ENCODE peak calls at places on chromosomes 2 and 18, in eight cellular contexts. G, V, T, K, O, W, E and B are unnamed samples.

GRCh38 chr2:95287336-95287735 is 9.8 kb upstream of the KCNIP3 start:
- DNase-seq in G (no peak), V (no peak), T (no peak), K (no peak), O (no peak), W (no peak), E (no peak), B (no peak)

GRCh38 chr18:74497308-74497640 is 1.1 kb downstream of the CNDP2 start:
- DNase-seq in G (no peak), V (no peak), T (peak; percentile 10), K (no peak), O (no peak), W (no peak), E (no peak), B (no peak)

GRCh38 chr2:236642584-236643291 is 73.1 kb downstream of the ACKR3 start:
- DNase-seq in G (no peak), V (peak; percentile 62), T (peak; percentile 90), K (peak; percentile 99), O (no peak), W (no peak), E (no peak), B (peak; percentile 93)

GRCh38 chr2:173049732-173050314 is 25.8 kb upstream of the MAP3K20 start:
- DNase-seq in G (no peak), V (no peak), T (peak; percentile 7), K (no peak), O (no peak), W (no peak), E (no peak), B (no peak)

GRCh38 chr2:98293931-98294687 is 52.1 kb upstream of the CNGA3 start:
- DNase-seq in G (no peak), V (no peak), T (no peak), K (no peak), O (no peak), W (no peak), E (no peak), B (no peak)

GRCh38 chr2:20565623-20566236 is 85.2 kb downstream of the HS1BP3 start:
- DNase-seq in G (no peak), V (peak; percentile 62), T (no peak), K (no peak), O (no peak), W (no peak), E (no peak), B (no peak)

GRCh38 chr2:234483568-234484251 is 13.2 kb downstream of the ARL4C start:
- DNase-seq in G (peak; percentile 65), V (no peak), T (peak; percentile 18), K (peak; percentile 16), O (no peak), W (peak; percentile 78), E (no peak), B (no peak)

GRCh38 chr18:29309352-29309751 is 1132.4 kb upstream of the CDH2 start:
- DNase-seq in G (no peak), V (no peak), T (no peak), K (no peak), O (no peak), W (no peak), E (no peak), B (no peak)

GRCh38 chr2:16187517-16187887 is 247.2 kb downstream of the MYCN start:
- DNase-seq in G (no peak), V (peak; percentile 3), T (no peak), K (no peak), O (no peak), W (no peak), E (no peak), B (no peak)

GRCh38 chr18:3012306-3012919 is 531 bp downstream of the LPIN2 start:
- DNase-seq in G (peak; percentile 42), V (no peak), T (peak; percentile 48), K (peak; percentile 32), O (no peak), W (peak; percentile 45), E (no peak), B (no peak)

GRCh38 chr2:42492691-42493467 is 903 bp downstream of the KCNG3 start:
- DNase-seq in G (peak; percentile 8), V (no peak), T (no peak), K (no peak), O (no peak), W (peak; percentile 35), E (no peak), B (no peak)

GRCh38 chr2:202778217-202778616 is 93.3 kb downstream of the ICA1L start:
- DNase-seq in G (no peak), V (no peak), T (no peak), K (no peak), O (no peak), W (no peak), E (no peak), B (no peak)

GRCh38 chr2:38620282-38620977 is 17.7 kb upstream of the HNRNPLL start:
- DNase-seq in G (no peak), V (no peak), T (no peak), K (peak; percentile 67), O (no peak), W (no peak), E (no peak), B (no peak)

GRCh38 chr2:148721991-148722777 is 77.6 kb downstream of the EPC2 start:
- DNase-seq in G (no peak), V (no peak), T (no peak), K (peak; percentile 64), O (no peak), W (no peak), E (no peak), B (no peak)

GRCh38 chr2:2644040-2644439 is 313.0 kb upstream of the MYT1L start:
- DNase-seq in G (no peak), V (no peak), T (no peak), K (no peak), O (no peak), W (no peak), E (no peak), B (no peak)

GRCh38 chr18:48826271-48826670 is 124.5 kb downstream of the SMAD7 start:
- DNase-seq in G (no peak), V (no peak), T (no peak), K (no peak), O (no peak), W (no peak), E (no peak), B (no peak)

GRCh38 chr2:14994721-14995120 is 362.2 kb downstream of the LRATD1 start:
- DNase-seq in G (no peak), V (no peak), T (no peak), K (no peak), O (no peak), W (no peak), E (no peak), B (no peak)

GRCh38 chr18:47187721-47188120 is 11.6 kb upstream of the IER3IP1 start:
- DNase-seq in G (no peak), V (no peak), T (no peak), K (no peak), O (no peak), W (no peak), E (no peak), B (no peak)

GRCh38 chr2:677056-677949 is at the start of gene TMEM18:
- DNase-seq in G (no peak), V (peak; percentile 97), T (peak; percentile 98), K (peak; percentile 99), O (peak; percentile 95), W (peak; percentile 86), E (peak; percentile 88), B (peak; percentile 99)

GRCh38 chr2:151381266-151381665 is 23.9 kb downstream of the TNFAIP6 start:
- DNase-seq in G (no peak), V (no peak), T (no peak), K (peak; percentile 79), O (no peak), W (no peak), E (no peak), B (no peak)

GRCh38 chr2:186410802-186411201 is 75.3 kb upstream of the ZC3H15 start:
- DNase-seq in G (no peak), V (no peak), T (no peak), K (no peak), O (no peak), W (no peak), E (no peak), B (no peak)